ENCODE peak calls at places on chromosomes 16 and 17, in four cellular contexts. U is tibial artery, F is mammary epithelial cell, L is cardiac muscle cell. H is an unnamed sample.

GRCh38 chr17:70588003-70588402 is 418.7 kb downstream of the KCNJ2 start:
- DNase-seq in F (peak; percentile 44), L (no peak), U (no peak), H (no peak)

GRCh38 chr17:70258465-70258864 is 89.1 kb downstream of the KCNJ2 start:
- DNase-seq in U (no peak), L (no peak), F (no peak), H (no peak)

GRCh38 chr16:78987676-78988075 is 612.9 kb downstream of the MAF start:
- DNase-seq in F (peak; percentile 83), U (no peak), L (no peak), H (no peak)

GRCh38 chr17:27396941-27397340 is 59.3 kb upstream of the KSR1 start:
- DNase-seq in F (no peak), U (no peak), L (no peak), H (no peak)

GRCh38 chr17:37607637-37608368 is 1.4 kb downstream of the SYNRG start:
- DNase-seq in U (no peak), L (no peak), F (no peak), H (no peak)

GRCh38 chr16:13561276-13561675 is 358.7 kb upstream of the ERCC4 start:
- DNase-seq in L (no peak), U (no peak), F (no peak), H (no peak)

GRCh38 chr16:58011652-58012051 is 10.4 kb downstream of the USB1 start:
- DNase-seq in L (no peak), F (no peak), U (no peak), H (no peak)

GRCh38 chr16:89020068-89020924 is 43.3 kb upstream of the CBFA2T3 start:
- DNase-seq in F (no peak), U (no peak), L (no peak), H (no peak)

GRCh38 chr17:28951428-28951990 is at the start of gene PHF12:
- DNase-seq in F (peak; percentile 100), L (peak; percentile 100), U (peak; percentile 100), H (peak; percentile 96)

GRCh38 chr16:81003610-81004460 is 2.9 kb downstream of the CMC2 start:
- DNase-seq in U (no peak), L (no peak), F (peak; percentile 3), H (no peak)

GRCh38 chr16:77223184-77223583 is 24.0 kb downstream of the SYCE1L start:
- DNase-seq in U (no peak), L (no peak), F (no peak), H (peak; percentile 45)

GRCh38 chr17:17561408-17562144 is 29.9 kb downstream of the PEMT start:
- DNase-seq in F (no peak), U (peak; percentile 52), L (no peak), H (no peak)

GRCh38 chr17:74282587-74283370 is 8.7 kb downstream of the DNAI2 start:
- DNase-seq in L (no peak), U (no peak), F (peak; percentile 93), H (no peak)

GRCh38 chr16:55042556-55043432 is 112.1 kb downstream of the IRX5 start:
- DNase-seq in U (no peak), F (no peak), L (no peak), H (no peak)

GRCh38 chr16:46709464-46709863 is 20.0 kb downstream of the ORC6 start:
- DNase-seq in F (no peak), U (no peak), L (no peak), H (no peak)

GRCh38 chr17:37608369-37609169 is 649 bp downstream of the SYNRG start:
- DNase-seq in F (peak; percentile 20), L (peak; percentile 85), U (peak; percentile 29), H (no peak)

GRCh38 chr16:898761-899677 is 71.8 kb downstream of the LMF1 start:
- DNase-seq in F (no peak), U (no peak), L (no peak), H (peak; percentile 41)

GRCh38 chr17:47705536-47706481 is 11.8 kb downstream of the TBKBP1 start:
- DNase-seq in L (no peak), U (no peak), F (no peak), H (no peak)

GRCh38 chr16:50549561-50549915 is 1.3 kb downstream of the NKD1 start:
- DNase-seq in U (no peak), L (no peak), F (no peak), H (no peak)

GRCh38 chr17:45228121-45228941 is 6.6 kb downstream of the FMNL1 start:
- DNase-seq in F (no peak), U (no peak), L (no peak), H (no peak)

GRCh38 chr16:86343111-86343642 is 167.2 kb upstream of the FOXF1 start:
- DNase-seq in U (peak; percentile 65), L (no peak), F (peak; percentile 21), H (peak; percentile 56)

GRCh38 chr17:71118039-71118438 is 948.7 kb downstream of the KCNJ2 start:
- DNase-seq in L (peak; percentile 2), U (no peak), F (peak; percentile 62), H (peak; percentile 37)

GRCh38 chr17:1087381-1088241 is 90.7 kb downstream of the TIMM22 start:
- DNase-seq in F (peak; percentile 77), U (peak; percentile 68), L (peak; percentile 50), H (peak; percentile 77)

GRCh38 chr17:8463089-8463488 is 27.4 kb downstream of the NDEL1 start:
- DNase-seq in F (peak; percentile 12), L (no peak), U (no peak), H (no peak)

GRCh38 chr17:80698297-80698696 is 153.7 kb downstream of the RPTOR start:
- DNase-seq in F (no peak), U (no peak), L (no peak), H (no peak)

GRCh38 chr16:13953501-13953900 is 33.5 kb downstream of the ERCC4 start:
- DNase-seq in L (no peak), F (no peak), U (no peak), H (no peak)

GRCh38 chr17:15456486-15456885 is 10.9 kb downstream of the CDRT4 start:
- DNase-seq in L (no peak), U (peak; percentile 83), F (no peak), H (no peak)

GRCh38 chr16:85573696-85574641 is 39.2 kb upstream of the GSE1 start:
- DNase-seq in U (peak; percentile 75), F (no peak), L (peak; percentile 79), H (peak; percentile 96)

GRCh38 chr17:73613271-73613941 is 30.8 kb downstream of the SDK2 start:
- DNase-seq in U (no peak), F (no peak), L (peak; percentile 83), H (no peak)

GRCh38 chr16:55349867-55350266 is 25.9 kb downstream of the IRX6 start:
- DNase-seq in U (no peak), F (no peak), L (no peak), H (no peak)

GRCh38 chr17:29210879-29211278 is 30.7 kb upstream of the MYO18A start:
- DNase-seq in F (peak; percentile 54), L (no peak), U (no peak), H (no peak)

GRCh38 chr17:75008373-75008772 is 4.1 kb upstream of the MRPL58 start:
- DNase-seq in F (no peak), L (no peak), U (no peak), H (no peak)

GRCh38 chr16:51557670-51558069 is 406.6 kb upstream of the SALL1 start:
- DNase-seq in U (no peak), L (no peak), F (no peak), H (no peak)

GRCh38 chr17:78418627-78419026 is 40.2 kb downstream of the PGS1 start:
- DNase-seq in F (no peak), U (no peak), L (no peak), H (no peak)
- H3K36me3 ChIP-seq in F (peaks cover 7% of the 10 kb centered on the region), U (peaks cover 39% of the 10 kb centered on the region), L (peaks cover 5% of the 10 kb centered on the region), H (peaks cover 22% of the 10 kb centered on the region)

GRCh38 chr17:7261377-7262191 is 694 bp downstream of the CLDN7 start:
- DNase-seq in U (no peak), F (no peak), L (no peak), H (no peak)

GRCh38 chr17:7260601-7261376 is 1.5 kb downstream of the CLDN7 start:
- DNase-seq in U (no peak), L (peak; percentile 53), F (no peak), H (peak; percentile 22)

GRCh38 chr17:7263071-7263800 is 958 bp upstream of the CLDN7 start:
- DNase-seq in U (no peak), F (no peak), L (no peak), H (no peak)

GRCh38 chr17:7263801-7264078 is 1.5 kb upstream of the CLDN7 start:
- DNase-seq in U (no peak), L (no peak), F (no peak), H (no peak)

GRCh38 chr17:7262192-7263070 is at the start of gene CLDN7:
- DNase-seq in L (no peak), F (no peak), U (no peak), H (no peak)
- TF ChIP-seq CTCF in L (no peak), F (no peak), U (no peak), H (no peak)

GRCh38 chr17:4858068-4858879 is 25.1 kb downstream of the MINK1 start:
- DNase-seq in L (no peak), F (no peak), U (peak; percentile 37), H (no peak)

GRCh38 chr17:4858880-4859260 is 25.7 kb downstream of the MINK1 start:
- DNase-seq in U (no peak), L (no peak), F (peak; percentile 93), H (peak; percentile 47)

GRCh38 chr17:4856937-4857314 is 23.8 kb downstream of the MINK1 start:
- DNase-seq in U (no peak), F (no peak), L (no peak), H (no peak)

GRCh38 chr17:4854181-4854681 is 21.1 kb downstream of the MINK1 start:
- DNase-seq in U (no peak), L (no peak), F (peak; percentile 98), H (no peak)

GRCh38 chr17:4856271-4856936 is 23.3 kb downstream of the MINK1 start:
- DNase-seq in L (no peak), U (no peak), F (no peak), H (no peak)
- H3K4me1 ChIP-seq in L (peaks cover 11% of the 10 kb centered on the region), U (peaks cover 4% of the 10 kb centered on the region), F (peaks cover 65% of the 10 kb centered on the region), H (no peaks in the 10 kb centered on the region)

GRCh38 chr17:35130392-35130791 is 9.0 kb downstream of the FNDC8 start:
- DNase-seq in F (no peak), U (no peak), L (no peak), H (no peak)

GRCh38 chr17:35129973-35130351 is 8.5 kb downstream of the FNDC8 start:
- DNase-seq in L (no peak), U (no peak), F (no peak), H (no peak)

GRCh38 chr17:35135322-35135721 is 6.8 kb downstream of the NLE1 start:
- DNase-seq in L (no peak), F (no peak), U (no peak), H (no peak)

GRCh38 chr17:35132099-35132498 is 10.0 kb downstream of the NLE1 start:
- DNase-seq in U (no peak), F (no peak), L (no peak), H (no peak)

GRCh38 chr17:35132816-35133550 is 9.1 kb downstream of the NLE1 start:
- DNase-seq in F (no peak), U (no peak), L (no peak), H (no peak)
- H3K36me3 ChIP-seq in F (peaks cover 48% of the 10 kb centered on the region), U (peaks cover 68% of the 10 kb centered on the region), L (peaks cover 50% of the 10 kb centered on the region), H (peaks cover 69% of the 10 kb centered on the region)

GRCh38 chr17:56879280-56879679 is 34.6 kb downstream of the TRIM25 start:
- DNase-seq in F (no peak), L (no peak), U (no peak), H (no peak)
- TF ChIP-seq CTCF in F (no peak), L (no peak), U (no peak), H (no peak)